ENCODE peak calls at places on chromosome 1, in six cellular contexts. Z is ovary, X is hypothalamus, L is NCI-H1417, B is GF-D8, T is AG10803. I is an unnamed sample.

GRCh38 chr1:199399996-199400714 is 627.4 kb upstream of the NR5A2 start:
- DNase-seq in B (peak), T (no peak), Z (no peak), X (no peak), L (no peak), I (no peak)

GRCh38 chr1:172054172-172054571 is 212.9 kb downstream of the DNM3 start:
- DNase-seq in X (no peak), L (peak), Z (no peak), B (no peak), T (no peak), I (no peak)

GRCh38 chr1:144551107-144551542 is 41.6 kb upstream of the PPIAL4F start:
- DNase-seq in T (no peak), X (peak), B (no peak), Z (no peak), L (no peak), I (no peak)

GRCh38 chr1:185533596-185533995 is 200.6 kb upstream of the HMCN1 start:
- DNase-seq in B (no peak), X (no peak), Z (no peak), L (no peak), T (peak), I (no peak)

GRCh38 chr1:201760516-201760915 is 68.4 kb upstream of the IPO9 start:
- DNase-seq in X (no peak), Z (no peak), L (no peak), B (no peak), T (peak), I (no peak)

GRCh38 chr1:53183277-53183990 is 13.2 kb upstream of the CPT2 start:
- DNase-seq in B (no peak), L (no peak), T (peak), Z (peak), X (no peak), I (peak)

GRCh38 chr1:193104496-193104905 is 713 bp downstream of the GLRX2 start:
- DNase-seq in Z (peak), X (peak), T (peak), L (peak), B (peak), I (peak)

GRCh38 chr1:173205146-173206051 is 1.7 kb downstream of the TNFSF4 start:
- DNase-seq in B (no peak), X (no peak), Z (peak), L (no peak), T (peak), I (no peak)

GRCh38 chr1:178954291-178954690 is 71.4 kb upstream of the FAM20B start:
- DNase-seq in X (no peak), B (no peak), Z (no peak), T (no peak), L (no peak), I (no peak)

I was measured in WERI-Rb-1.